ENCODE peak calls at places on chromosomes 11 and 22, in five cellular contexts. C is cardiac fibroblast, D is fibroblast of villous mesenchyme, H is AG10803, O is HFF-Myc. A is an unnamed sample.

GRCh38 chr11:8332196-8332595 is 68.5 kb upstream of the LMO1 start:
- DNase-seq in C (no peak), D (no peak), H (no peak), O (no peak), A (no peak)

GRCh38 chr11:20367313-20367948 is 3.9 kb downstream of the HTATIP2 start:
- DNase-seq in D (peak; percentile 92), H (peak; percentile 78), O (peak; percentile 66), C (peak; percentile 91), A (peak; percentile 62)

GRCh38 chr22:46538816-46539163 is 1.4 kb upstream of the CELSR1 start:
- DNase-seq in H (peak; percentile 41), D (no peak), O (no peak), C (peak; percentile 59), A (no peak)

GRCh38 chr11:66316849-66317251 is at the start of gene CD248:
- DNase-seq in H (peak; percentile 84), D (peak; percentile 92), C (peak; percentile 68), O (no peak), A (no peak)

GRCh38 chr11:134036484-134037092 is 32.3 kb upstream of the JAM3 start:
- DNase-seq in D (peak; percentile 29), H (no peak), O (no peak), C (no peak), A (no peak)

GRCh38 chr11:117182551-117182935 is 4.0 kb downstream of the SIDT2 start:
- DNase-seq in D (no peak), C (no peak), O (no peak), H (no peak), A (no peak)

GRCh38 chr11:125338886-125339811 is 156.9 kb downstream of the FEZ1 start:
- DNase-seq in H (peak; percentile 13), D (peak; percentile 34), O (no peak), C (peak; percentile 7), A (no peak)

GRCh38 chr11:122778148-122778547 is 60.2 kb upstream of the CRTAM start:
- DNase-seq in C (peak; percentile 72), H (no peak), D (no peak), O (no peak), A (no peak)

GRCh38 chr11:77418155-77418980 is 55.5 kb downstream of the PAK1 start:
- DNase-seq in D (no peak), O (no peak), C (no peak), H (no peak), A (no peak)

GRCh38 chr11:111378773-111379499 is at the start of gene POU2AF1:
- DNase-seq in H (peak; percentile 36), D (no peak), O (peak; percentile 62), C (peak; percentile 34), A (peak; percentile 7)
- H3K4me3 ChIP-seq in H (peak within 1 kb of the TSS; percentile 11), D (no peak within 1 kb of the TSS), O (no peak within 1 kb of the TSS), C (no peak within 1 kb of the TSS), A (peak within 1 kb of the TSS; percentile 0)

DNA sequence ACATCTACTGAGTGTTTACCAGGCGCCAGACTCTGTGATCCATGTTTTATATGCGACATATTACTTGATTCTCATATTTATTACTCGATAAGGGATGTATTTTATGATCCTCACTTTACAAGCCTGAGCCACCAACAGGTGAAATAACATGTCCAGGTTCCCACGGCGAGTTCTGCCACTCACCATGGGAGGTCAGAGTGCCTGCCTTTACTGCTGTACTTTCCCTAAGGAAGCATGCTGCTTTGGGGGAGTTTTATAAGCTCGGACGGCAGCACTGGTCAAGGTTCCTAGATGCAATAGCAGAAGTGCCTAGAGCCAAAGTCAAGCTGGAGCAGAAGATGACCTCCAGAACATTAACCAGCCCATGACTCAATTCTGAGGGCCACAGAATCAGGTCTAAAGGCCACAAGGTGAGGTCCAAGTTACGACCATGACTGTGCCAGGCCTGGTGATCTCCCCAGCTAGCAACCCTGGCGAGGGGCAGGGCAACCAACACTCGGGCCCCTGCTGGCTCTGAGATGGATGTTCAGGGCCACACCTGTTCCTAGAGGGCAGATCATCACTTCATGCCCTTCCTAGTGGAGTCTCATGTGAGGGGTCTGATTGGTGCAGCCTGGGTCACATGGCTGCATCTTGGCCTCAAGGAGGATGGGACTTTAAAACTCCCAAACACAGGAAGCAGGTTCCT is 14.2 kb downstream of the IFT27 start:
- DNase-seq in D (no peak), C (no peak), H (no peak), O (no peak), A (no peak)
- TF ChIP-seq CTCF in D (no peak), C (no peak), H (no peak), O (no peak), A (no peak)

DNA sequence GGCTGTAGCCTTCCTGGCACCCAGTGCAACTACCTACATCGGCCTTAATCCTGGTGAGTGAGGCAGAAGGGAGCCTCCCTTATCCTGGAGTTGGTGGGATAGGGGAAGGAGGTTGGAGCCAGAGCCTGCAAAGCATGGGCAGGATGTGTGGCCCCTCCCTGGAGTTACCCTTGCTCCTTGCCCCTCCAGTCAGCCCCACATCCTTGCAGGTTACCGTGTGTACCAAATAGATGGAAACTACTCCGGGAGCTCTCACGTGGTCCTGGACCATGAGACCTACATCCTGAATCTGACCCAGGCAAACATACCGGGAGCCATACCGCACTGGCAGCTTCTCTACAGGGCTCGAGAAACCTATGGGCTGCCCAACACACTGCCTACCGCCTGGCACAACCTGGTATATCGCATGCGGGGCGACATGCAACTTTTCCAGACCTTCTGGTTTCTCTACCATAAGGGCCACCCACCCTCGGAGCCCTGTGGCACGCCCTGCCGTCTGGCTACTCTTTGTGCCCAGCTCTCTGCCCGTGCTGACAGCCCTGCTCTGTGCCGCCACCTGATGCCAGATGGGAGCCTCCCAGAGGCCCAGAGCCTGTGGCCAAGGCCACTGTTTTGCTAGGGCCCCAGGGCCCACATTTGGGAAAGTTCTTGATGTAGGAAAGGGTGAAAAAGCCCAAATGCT is 3.9 kb downstream of the SMPD1 start:
- DNase-seq in H (no peak), C (no peak), D (no peak), O (no peak), A (no peak)
- H3K4me3 ChIP-seq in H (no peak overlapping the region), C (no peak overlapping the region), D (no peak overlapping the region), O (no peak overlapping the region), A (no peak overlapping the region)

DNA sequence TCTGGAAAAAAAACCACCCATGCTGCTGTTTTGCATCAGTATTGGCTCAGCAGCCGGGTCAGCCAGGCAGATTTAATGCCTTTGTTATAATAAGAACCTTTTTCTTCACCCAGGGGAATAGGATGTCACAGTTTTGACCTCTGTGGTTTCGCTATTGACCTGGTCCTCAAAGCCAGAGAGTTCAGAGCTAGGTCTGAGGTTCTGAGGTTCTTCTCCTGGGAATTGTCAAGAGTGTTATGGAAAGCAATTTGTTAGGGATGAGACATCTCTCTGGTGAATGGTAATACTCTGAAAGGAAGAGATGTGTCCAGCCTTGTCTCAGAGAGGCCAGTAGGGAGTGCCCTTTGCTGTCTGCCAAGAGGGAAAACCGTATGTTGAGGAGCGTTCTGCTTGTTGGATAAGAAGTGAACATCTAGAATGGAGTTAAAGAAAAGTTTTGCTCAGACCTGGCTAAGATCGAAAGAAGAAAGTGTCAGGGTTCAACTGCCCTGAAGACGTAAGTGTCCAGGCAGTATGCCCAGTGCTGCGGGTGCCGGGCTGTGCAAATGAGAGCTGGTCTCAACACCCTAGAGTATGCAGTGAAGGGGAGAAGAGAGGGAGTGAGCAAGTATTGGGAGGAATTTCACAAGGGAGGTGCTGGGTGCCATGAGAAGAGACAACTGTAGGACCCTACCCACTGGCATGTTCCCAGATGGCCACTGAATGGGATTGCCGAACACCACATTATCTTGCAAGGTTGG is 150.9 kb upstream of the TTC12 start:
- DNase-seq in C (peak; percentile 38), O (no peak), D (peak; percentile 84), H (peak; percentile 47), A (no peak)
- TF ChIP-seq CTCF in C (peak; percentile 32), O (no peak), D (peak; percentile 51), H (peak; percentile 37), A (no peak)

DNA sequence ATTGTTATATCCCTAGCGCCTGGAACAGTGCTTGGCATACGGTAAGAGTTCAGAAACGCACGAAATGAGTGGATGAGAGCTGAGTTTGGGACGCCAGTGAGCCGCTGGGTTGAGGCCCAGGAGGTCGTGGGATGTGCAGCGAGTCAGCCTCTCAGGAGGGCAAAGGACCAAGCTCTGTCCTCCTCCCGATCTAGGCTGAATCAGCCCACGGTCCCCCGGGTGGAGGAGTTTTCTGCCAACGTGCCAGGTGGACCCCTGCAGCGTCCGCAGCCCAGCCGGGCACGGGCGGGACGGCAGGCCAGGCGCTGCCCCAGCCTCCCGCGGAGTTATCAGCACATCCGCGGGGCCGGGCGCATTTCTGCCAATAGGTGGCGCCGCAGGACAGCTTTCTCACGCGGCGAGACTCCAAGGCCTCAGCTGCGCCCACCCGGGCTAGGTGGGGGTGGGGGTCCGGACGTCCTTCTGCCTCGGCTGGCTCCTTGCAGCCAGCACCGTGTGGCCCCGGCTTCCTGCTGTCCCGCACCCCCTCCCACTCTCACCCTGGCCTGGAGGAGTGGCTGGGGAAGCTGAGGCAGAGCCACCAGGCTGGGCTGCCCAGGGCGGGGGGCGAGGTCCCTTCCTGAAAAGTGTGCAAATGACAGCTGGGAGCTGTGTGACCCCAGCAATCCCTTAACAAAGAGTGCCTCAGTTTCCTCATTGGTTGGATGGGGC is 2.2 kb upstream of the RPS19BP1 start:
- DNase-seq in D (peak; percentile 61), C (peak; percentile 73), O (no peak), H (peak; percentile 53), A (no peak)
- H3K4me3 ChIP-seq in D (no peak overlapping the region), C (no peak overlapping the region), O (no peak overlapping the region), H (peak overlapping the region; percentile 17), A (peak overlapping the region; percentile 12)

GRCh38 chr22:35622132-35622913 is 5.2 kb upstream of the MB start:
- DNase-seq in D (no peak), H (no peak), C (no peak), O (no peak), A (no peak)

GRCh38 chr22:35619336-35620094 is 2.4 kb upstream of the MB start:
- DNase-seq in O (no peak), H (no peak), D (no peak), C (no peak), A (no peak)

GRCh38 chr22:35620624-35621245 is 3.6 kb upstream of the MB start:
- DNase-seq in C (peak; percentile 54), H (peak; percentile 72), D (no peak), O (no peak), A (no peak)

GRCh38 chr22:35618427-35619223 is 1.5 kb upstream of the MB start:
- DNase-seq in C (no peak), O (no peak), H (no peak), D (no peak), A (no peak)

DNA sequence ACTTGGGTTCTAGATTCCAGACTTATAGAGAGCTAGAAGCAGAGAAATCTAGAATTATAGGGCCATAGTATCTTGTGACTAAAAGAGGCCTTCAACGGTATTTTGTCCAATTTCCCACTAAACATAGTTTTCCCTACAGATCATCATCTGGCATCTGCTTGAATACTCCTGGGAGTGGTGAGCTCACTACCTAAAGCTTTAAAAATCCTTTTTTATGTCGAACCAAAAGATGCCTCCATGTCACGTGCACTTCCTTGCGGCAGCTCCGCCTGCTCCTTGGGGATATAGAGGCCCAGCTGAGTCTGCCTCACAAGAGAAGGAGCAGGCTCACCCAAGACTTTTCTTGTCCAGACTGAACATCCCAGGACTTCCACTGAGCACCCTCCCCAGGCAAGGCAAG is 4.3 kb upstream of the MB start:
- DNase-seq in D (no peak), H (peak; percentile 49), C (peak; percentile 76), O (no peak), A (no peak)
- TF ChIP-seq CTCF in D (no peak), H (no peak), C (no peak), O (no peak), A (no peak)

A was measured in AG09309.